ENCODE peak calls at places on chromosome 5, in seven cellular contexts. I, B, S, R, Y, X and M are unnamed samples.
A peak's percentile ranks its signal among the peaks of the same experiment; 100 is the strongest.

GRCh38 chr5:73214921-73215490 is 42.0 kb downstream of the TMEM174 start:
- DNase-seq in I (no peak), B (no peak), S (no peak), R (peak; percentile 76), Y (no peak), X (peak; percentile 90), M (no peak)

GRCh38 chr5:180598316-180598701 is 7.0 kb upstream of the SCGB3A1 start:
- DNase-seq in I (no peak), B (no peak), S (no peak), R (no peak), Y (no peak), X (no peak), M (no peak)

GRCh38 chr5:143054480-143054941 is 284.3 kb downstream of the ARHGAP26 start:
- DNase-seq in I (peak; percentile 18), B (no peak), S (peak; percentile 27), R (no peak), Y (no peak), X (no peak), M (peak; percentile 16)

GRCh38 chr5:60494144-60494543 is 205.8 kb downstream of the DEPDC1B start:
- DNase-seq in I (no peak), B (no peak), S (no peak), R (no peak), Y (no peak), X (no peak), M (no peak)

GRCh38 chr5:151805414-151806225 is 33.9 kb downstream of the G3BP1 start:
- DNase-seq in I (no peak), B (no peak), S (no peak), R (no peak), Y (no peak), X (no peak), M (no peak)

GRCh38 chr5:83470920-83471404 is 582 bp upstream of the VCAN start:
- DNase-seq in I (no peak), B (no peak), S (no peak), R (no peak), Y (no peak), X (no peak), M (no peak)

GRCh38 chr5:172852490-172853354 is 18.7 kb downstream of the ERGIC1 start:
- DNase-seq in I (no peak), B (no peak), S (no peak), R (no peak), Y (no peak), X (no peak), M (no peak)

GRCh38 chr5:107251151-107251550 is 419.6 kb downstream of the EFNA5 start:
- DNase-seq in I (no peak), B (no peak), S (no peak), R (no peak), Y (no peak), X (no peak), M (no peak)

GRCh38 chr5:65305913-65306312 is 175.8 kb downstream of the ADAMTS6 start:
- DNase-seq in I (no peak), B (no peak), S (no peak), R (no peak), Y (no peak), X (no peak), M (no peak)

GRCh38 chr5:140357731-140358093 is 2.3 kb upstream of the SLC4A9 start:
- DNase-seq in I (peak; percentile 75), B (peak; percentile 70), S (peak; percentile 38), R (peak; percentile 81), Y (peak; percentile 70), X (peak; percentile 80), M (peak; percentile 70)

GRCh38 chr5:127934791-127935256 is 148.7 kb upstream of the SLC12A2 start:
- DNase-seq in I (no peak), B (no peak), S (no peak), R (peak; percentile 96), Y (no peak), X (peak; percentile 93), M (peak; percentile 63)

GRCh38 chr5:96657068-96657467 is 5.1 kb upstream of the CAST start:
- DNase-seq in I (peak; percentile 24), B (peak; percentile 42), S (peak; percentile 39), R (no peak), Y (no peak), X (no peak), M (no peak)

GRCh38 chr5:41194339-41194738 is 19.0 kb downstream of the C6 start:
- DNase-seq in I (no peak), B (no peak), S (no peak), R (no peak), Y (no peak), X (no peak), M (no peak)

GRCh38 chr5:145027266-145027665 is 807.9 kb downstream of the PRELID2 start:
- DNase-seq in I (no peak), B (no peak), S (no peak), R (no peak), Y (no peak), X (no peak), M (no peak)

GRCh38 chr5:1004598-1005361 is 3.8 kb upstream of the NKD2 start:
- DNase-seq in I (peak; percentile 30), B (peak; percentile 34), S (no peak), R (peak; percentile 62), Y (peak; percentile 85), X (no peak), M (no peak)